ENCODE peak calls at places on chromosomes 13 and 19, in five cellular contexts. O is breast epithelium, L is transverse colon, Z is stomach, D is prostate gland. S is an unnamed sample.

GRCh38 chr13:39095500-39095899 is 57.2 kb downstream of the NHLRC3 start:
- DNase-seq in L (no peak), O (no peak), D (no peak), Z (no peak), S (no peak)

GRCh38 chr13:98014766-98015165 is 61.3 kb downstream of the IPO5 start:
- DNase-seq in Z (no peak), D (no peak), O (no peak), L (no peak), S (no peak)

GRCh38 chr19:52270266-52270885 is 989 bp downstream of the ZNF766 start:
- DNase-seq in O (no peak), Z (no peak), L (peak; percentile 12), D (no peak), S (no peak)

GRCh38 chr13:50810998-50811397 is 32.5 kb downstream of the DLEU7 start:
- DNase-seq in O (no peak), D (no peak), L (no peak), Z (no peak), S (no peak)

GRCh38 chr19:47093254-47093653 is 20.3 kb downstream of the ZC3H4 start:
- DNase-seq in Z (no peak), D (no peak), L (no peak), O (no peak), S (no peak)

GRCh38 chr19:42255766-42256750 is 1.1 kb upstream of the ERF start:
- DNase-seq in D (no peak), Z (no peak), O (no peak), L (no peak), S (peak; percentile 66)

GRCh38 chr13:25170554-25171107 is 1.5 kb downstream of the AMER2 start:
- DNase-seq in Z (no peak), L (no peak), O (no peak), D (no peak), S (no peak)

GRCh38 chr19:38805180-38805579 is 7.6 kb downstream of the LGALS4 start:
- DNase-seq in Z (no peak), L (no peak), D (no peak), O (no peak), S (no peak)

GRCh38 chr19:58401825-58402433 is 6.5 kb downstream of the RNF225 start:
- DNase-seq in Z (no peak), O (peak; percentile 31), L (no peak), D (no peak), S (no peak)

GRCh38 chr13:51934461-51935087 is 72.8 kb downstream of the CCDC70 start:
- DNase-seq in L (no peak), Z (no peak), O (no peak), D (no peak), S (no peak)

GRCh38 chr13:109517516-109517915 is 268.9 kb downstream of the IRS2 start:
- DNase-seq in D (no peak), O (no peak), Z (no peak), L (no peak), S (no peak)

GRCh38 chr19:48121909-48122371 is 11.3 kb upstream of the PLA2G4C start:
- DNase-seq in L (no peak), D (peak; percentile 24), Z (no peak), O (peak; percentile 78), S (peak; percentile 87)

GRCh38 chr13:28356506-28357064 is 138.3 kb downstream of the FLT1 start:
- DNase-seq in O (no peak), L (no peak), D (no peak), Z (no peak), S (no peak)

GRCh38 chr13:28527629-28528028 is 32.7 kb upstream of the FLT1 start:
- DNase-seq in L (no peak), D (no peak), Z (no peak), O (no peak), S (no peak)

GRCh38 chr13:42049454-42049780 is 969 bp downstream of the DGKH start:
- DNase-seq in D (no peak), O (no peak), Z (no peak), L (no peak), S (no peak)

GRCh38 chr19:38417544-38418506 is 8.2 kb downstream of the RASGRP4 start:
- DNase-seq in L (peak; percentile 75), D (no peak), Z (peak; percentile 63), O (no peak), S (no peak)

GRCh38 chr13:107324416-107325204 is 756.7 kb upstream of the ARGLU1 start:
- DNase-seq in O (no peak), Z (no peak), D (no peak), L (no peak), S (no peak)

GRCh38 chr13:110254151-110254679 is 52.7 kb downstream of the COL4A1 start:
- DNase-seq in D (no peak), Z (no peak), L (no peak), O (no peak), S (no peak)

GRCh38 chr19:1262687-1263123 is 6.4 kb upstream of the CIRBP start:
- DNase-seq in D (no peak), L (peak; percentile 25), O (no peak), Z (no peak), S (no peak)
- H3K4me3 ChIP-seq in D (no peak overlapping the region), L (no peak overlapping the region), O (peak overlapping the region; percentile 70), Z (peak overlapping the region; percentile 69), S (peak overlapping the region; percentile 94)

GRCh38 chr19:18905520-18906236 is 9.7 kb upstream of the CERS1 start:
- DNase-seq in D (no peak), Z (no peak), O (no peak), L (no peak), S (no peak)
- TF ChIP-seq POLR2AphosphoS5 in D (no peak), Z (no peak), O (no peak), L (no peak), S (no peak)

GRCh38 chr13:33322474-33322827 is 36.9 kb upstream of the STARD13 start:
- DNase-seq in Z (no peak), O (no peak), D (no peak), L (peak; percentile 24), S (no peak)
- H3K4me3 ChIP-seq in Z (no peak overlapping the region), O (no peak overlapping the region), D (no peak overlapping the region), L (no peak overlapping the region), S (no peak overlapping the region)

DNA sequence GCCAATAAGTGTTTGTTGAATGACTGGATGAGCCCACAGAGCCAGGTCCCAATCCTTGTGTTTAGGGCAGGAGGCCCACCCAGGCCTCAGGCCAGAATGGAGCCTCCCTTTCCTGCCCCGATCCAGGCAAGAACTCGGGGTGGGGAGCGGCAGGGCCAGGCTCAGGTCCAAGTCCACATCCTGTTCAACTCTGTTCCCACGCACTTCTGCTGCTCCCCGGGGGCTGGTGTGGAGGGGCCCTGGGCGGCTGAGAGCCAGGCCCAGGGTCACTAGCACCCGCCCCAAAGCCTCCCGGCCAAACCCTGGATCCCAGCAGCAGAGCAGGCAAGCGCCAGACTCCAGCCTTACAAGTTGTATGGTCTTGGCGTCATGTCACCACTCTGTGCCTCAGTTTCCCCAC is 8.0 kb downstream of the ANGPTL8 start:
- DNase-seq in O (no peak), D (no peak), Z (no peak), L (no peak), S (no peak)
- TF ChIP-seq POLR2AphosphoS5 in O (peak; percentile 46), D (no peak), Z (no peak), L (no peak), S (no peak)

DNA sequence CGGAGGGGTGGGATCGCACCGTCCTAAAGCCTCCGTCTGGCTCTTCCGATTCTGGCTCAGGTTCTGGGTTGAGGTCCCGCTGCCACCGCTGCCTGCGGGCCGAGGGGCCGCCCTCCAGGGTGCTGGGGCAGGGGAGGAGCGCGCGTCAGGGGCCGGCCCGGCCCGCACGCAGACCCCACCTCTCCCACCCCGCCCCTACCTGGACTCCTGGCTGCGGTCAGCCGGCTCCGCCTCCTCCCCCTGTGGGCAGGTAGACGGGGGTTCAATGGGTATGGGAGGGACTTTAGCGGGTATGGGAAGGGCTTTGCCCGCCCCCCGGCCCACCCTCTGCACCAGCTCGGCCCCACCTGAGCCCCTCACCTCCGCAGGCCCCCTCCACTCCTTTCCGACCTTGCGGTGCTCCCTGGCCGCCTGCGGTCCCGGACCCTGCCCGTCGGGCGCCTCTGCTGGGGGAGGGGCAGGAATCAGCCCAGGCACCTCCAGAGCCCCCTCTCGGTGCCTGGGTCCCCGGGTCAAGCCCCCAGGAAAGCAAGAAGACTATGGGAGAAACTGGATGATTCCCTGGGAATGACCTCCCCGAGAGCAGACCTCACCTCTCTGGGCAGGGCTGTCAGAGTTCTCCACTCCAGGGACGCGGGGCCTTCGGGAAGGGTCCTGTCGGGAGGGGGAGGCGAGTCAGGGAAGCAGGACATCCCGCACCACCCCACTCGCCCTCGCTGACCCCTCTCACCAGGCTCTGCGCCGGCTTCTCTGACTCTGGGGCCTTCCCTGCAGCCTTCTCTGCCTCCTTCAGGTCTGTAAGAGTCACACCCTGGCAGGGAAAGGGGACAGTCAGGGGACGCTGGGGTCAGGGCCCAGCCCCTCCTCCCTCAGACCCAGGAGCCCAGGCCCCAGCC is 17.0 kb downstream of the EPS8L1 start:
- DNase-seq in L (no peak), O (no peak), Z (no peak), D (no peak), S (no peak)
- H3K4me3 ChIP-seq in L (no peak overlapping the region), O (no peak overlapping the region), Z (no peak overlapping the region), D (no peak overlapping the region), S (no peak overlapping the region)

S was measured in SK-N-MC.